ENCODE peak calls at places on chromosomes 7 and 10, in four cellular contexts. B is WTC11, T is SK-N-SH, Y is K562. E is an unnamed sample.

GRCh38 chr7:131424219-131424822 is 96.6 kb downstream of the MKLN1 start:
- DNase-seq in B (no peak), T (peak), Y (peak), E (peak)

GRCh38 chr7:92748509-92748908 is 87.9 kb downstream of the CDK6 start:
- DNase-seq in B (no peak), T (no peak), Y (no peak), E (no peak)

GRCh38 chr7:37215524-37215923 is 233.1 kb downstream of the ELMO1 start:
- DNase-seq in B (no peak), T (no peak), Y (no peak), E (no peak)

GRCh38 chr10:75202321-75203096 is 8.1 kb upstream of the VDAC2 start:
- DNase-seq in B (no peak), T (no peak), Y (no peak), E (no peak)

GRCh38 chr10:113683300-113683699 is 3.6 kb downstream of the CASP7 start:
- DNase-seq in B (no peak), T (no peak), Y (no peak), E (no peak)

GRCh38 chr10:117568226-117568625 is 25.7 kb downstream of the EMX2 start:
- DNase-seq in B (no peak), T (no peak), Y (no peak), E (no peak)

GRCh38 chr7:106166651-106167342 is 54.7 kb upstream of the SYPL1 start:
- DNase-seq in B (peak), T (peak), Y (peak), E (no peak)

GRCh38 chr10:71882813-71883746 is 32.0 kb upstream of the PSAP start:
- DNase-seq in B (no peak), T (no peak), Y (no peak), E (no peak)

GRCh38 chr7:105245398-105246099 is 143.2 kb downstream of the SRPK2 start:
- DNase-seq in B (no peak), T (peak), Y (no peak), E (no peak)

GRCh38 chr10:95831515-95831914 is 75.6 kb downstream of the ENTPD1 start:
- DNase-seq in B (no peak), T (no peak), Y (no peak), E (no peak)

GRCh38 chr10:102752266-102752930 is 8.7 kb downstream of the WBP1L start:
- DNase-seq in B (no peak), T (no peak), Y (no peak), E (no peak)

DNA sequence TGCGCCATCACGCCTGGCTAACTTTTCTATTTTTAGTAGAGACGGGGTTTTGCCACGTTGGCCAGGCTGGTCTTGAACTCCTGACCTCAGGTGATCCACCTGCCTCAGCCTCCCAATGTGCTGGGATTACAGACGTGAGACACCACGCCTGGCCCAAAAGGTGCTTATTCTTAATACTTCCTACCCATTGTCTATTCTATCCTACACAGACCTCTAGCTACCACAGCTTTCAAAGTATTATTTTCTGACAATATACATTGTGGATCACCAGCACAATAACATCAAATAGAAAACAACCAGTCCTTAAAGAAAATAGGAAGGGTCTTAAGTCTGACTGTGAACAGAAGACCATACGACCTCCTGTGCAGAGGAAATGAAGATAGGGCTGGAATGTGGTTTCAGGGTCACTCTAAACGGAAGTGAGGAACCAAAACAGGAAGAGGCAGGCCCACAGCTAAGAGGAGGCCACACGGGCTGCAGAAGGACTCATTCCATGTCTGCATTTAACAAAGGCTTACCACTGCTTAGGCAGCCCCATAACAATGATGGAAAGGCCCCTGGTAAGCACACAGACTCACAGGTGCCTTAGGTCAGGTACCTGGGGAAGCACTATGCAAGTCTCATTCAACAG is 115.2 kb downstream of the ZFAND4 start:
- DNase-seq in B (no peak), T (no peak), Y (peak), E (no peak)
- TF ChIP-seq USF1 in B (no peak), T (no peak), Y (no peak), E (no peak)

GRCh38 chr10:80437227-80437626 is 16.9 kb upstream of the TSPAN14 start:
- DNase-seq in B (no peak), T (no peak), Y (no peak), E (no peak)

GRCh38 chr10:80441831-80442230 is 12.3 kb upstream of the TSPAN14 start:
- DNase-seq in B (no peak), T (no peak), Y (no peak), E (no peak)

GRCh38 chr10:80433134-80433533 is 21.0 kb upstream of the TSPAN14 start:
- DNase-seq in B (no peak), T (no peak), Y (no peak), E (no peak)

DNA sequence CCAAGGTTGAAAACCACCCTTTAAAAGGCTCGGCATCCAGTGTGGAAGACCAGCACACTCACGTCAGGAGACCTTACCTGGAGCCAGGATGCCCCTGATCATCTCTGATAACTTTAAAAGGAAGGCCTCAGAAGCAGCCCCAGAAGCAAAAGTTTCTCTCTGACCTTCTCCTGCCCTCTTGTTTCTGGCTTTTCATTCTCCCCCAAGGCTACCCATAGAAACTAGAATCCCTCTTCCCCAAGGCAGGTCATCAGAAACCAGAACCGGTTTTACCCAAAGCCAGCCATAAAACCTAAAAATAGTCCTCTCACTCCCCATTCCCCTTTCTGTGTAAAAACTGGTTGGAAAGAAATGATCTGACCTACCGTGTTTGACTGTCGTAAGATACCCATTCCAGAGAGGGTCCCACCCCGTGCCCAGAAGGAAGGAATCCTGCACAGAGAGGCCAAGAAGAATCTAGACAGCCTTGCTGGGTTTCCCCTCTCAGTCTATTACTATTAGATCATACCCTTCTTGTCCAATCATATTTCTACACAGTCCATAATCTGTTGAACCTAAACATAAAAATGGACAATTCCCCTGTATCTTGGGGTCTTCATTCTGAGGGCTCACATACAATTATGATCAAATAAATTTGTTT is 17.5 kb upstream of the TSPAN14 start:
- DNase-seq in B (no peak), T (no peak), Y (no peak), E (no peak)
- TF ChIP-seq USF1 in B (no peak), T (no peak), Y (no peak), E (no peak)

GRCh38 chr7:90920336-90920735 is 324.2 kb downstream of the CDK14 start:
- DNase-seq in B (no peak), T (no peak), Y (no peak), E (no peak)
- TF ChIP-seq USF1 in B (no peak), T (no peak), Y (no peak), E (no peak)

GRCh38 chr10:47164126-47164799 is 135.7 kb upstream of the GDF10 start:
- DNase-seq in B (no peak), T (no peak), Y (no peak), E (no peak)

GRCh38 chr10:47165168-47165710 is 134.8 kb upstream of the GDF10 start:
- DNase-seq in B (no peak), T (no peak), Y (no peak), E (no peak)

GRCh38 chr10:47166405-47166777 is 133.6 kb upstream of the GDF10 start:
- DNase-seq in B (no peak), T (no peak), Y (no peak), E (no peak)

GRCh38 chr10:47164800-47165128 is 135.2 kb upstream of the GDF10 start:
- DNase-seq in B (no peak), T (no peak), Y (no peak), E (no peak)

GRCh38 chr10:47165711-47166404 is 134.1 kb upstream of the GDF10 start:
- DNase-seq in B (no peak), T (no peak), Y (no peak), E (no peak)
- TF ChIP-seq USF1 in B (no peak), T (no peak), Y (no peak), E (no peak)

DNA sequence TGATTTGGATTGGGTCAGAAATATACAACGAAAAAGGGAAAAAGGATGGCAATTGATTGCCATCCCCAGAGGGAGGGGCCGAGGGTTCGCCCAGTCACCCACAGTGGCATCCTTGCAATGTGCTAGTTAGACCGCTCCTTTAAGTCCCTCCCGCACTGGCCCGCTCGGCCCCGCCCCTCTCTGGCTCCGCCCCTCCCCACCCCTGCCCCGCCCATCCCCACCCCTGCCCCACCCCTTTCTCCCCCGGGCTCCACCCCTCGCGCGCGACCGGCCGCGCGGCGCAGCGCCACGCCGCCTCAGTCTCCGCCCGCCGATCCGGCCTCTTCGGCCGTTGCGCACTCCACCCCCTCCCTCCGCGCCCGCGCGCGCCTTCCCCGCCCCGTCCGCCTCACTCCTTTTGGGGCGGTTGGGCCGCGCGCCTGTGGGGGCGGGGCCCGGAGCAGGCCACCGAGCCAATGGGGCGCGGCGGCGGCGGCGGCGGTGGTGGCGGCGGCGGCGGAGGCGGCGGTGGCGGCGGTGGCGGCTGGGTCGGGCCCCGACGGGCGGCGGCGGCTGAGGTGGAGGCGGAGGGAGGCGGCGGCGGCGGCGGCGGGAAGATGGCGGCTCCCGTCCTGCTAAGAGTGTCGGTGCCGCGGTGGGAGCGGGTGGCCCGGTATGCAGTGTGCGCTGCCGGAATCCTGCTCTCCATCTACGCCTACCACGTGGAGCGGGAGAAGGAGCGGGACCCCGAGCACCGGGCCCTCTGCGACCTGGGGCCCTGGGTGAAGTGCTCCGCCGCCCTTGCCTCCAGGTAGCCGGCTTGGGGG is at the start of gene VKORC1L1:
- DNase-seq in B (peak), T (peak), Y (peak), E (peak)
- TF ChIP-seq USF1 in B (no peak), T (no peak), Y (peak), E (no peak)

GRCh38 chr10:116278832-116279231 is 5.8 kb upstream of the GFRA1 start:
- DNase-seq in B (no peak), T (no peak), Y (no peak), E (no peak)

GRCh38 chr10:116286801-116287200 is 13.8 kb upstream of the GFRA1 start:
- DNase-seq in B (no peak), T (no peak), Y (no peak), E (no peak)

GRCh38 chr10:116281780-116282179 is 8.8 kb upstream of the GFRA1 start:
- DNase-seq in B (no peak), T (no peak), Y (no peak), E (no peak)
- TF ChIP-seq USF1 in B (no peak), T (no peak), Y (no peak), E (no peak)

GRCh38 chr10:59753267-59753666 is at the start of gene MRLN:
- DNase-seq in B (no peak), T (no peak), Y (no peak), E (no peak)

GRCh38 chr10:59762505-59762904 is 9.2 kb upstream of the MRLN start:
- DNase-seq in B (no peak), T (no peak), Y (no peak), E (no peak)

GRCh38 chr10:59754951-59755350 is 1.7 kb upstream of the MRLN start:
- DNase-seq in B (no peak), T (no peak), Y (no peak), E (no peak)

GRCh38 chr10:59752278-59752940 is 846 bp downstream of the MRLN start:
- DNase-seq in B (no peak), T (no peak), Y (no peak), E (no peak)

GRCh38 chr10:59757966-59758365 is 4.7 kb upstream of the MRLN start:
- DNase-seq in B (no peak), T (no peak), Y (no peak), E (no peak)
- TF ChIP-seq USF1 in B (no peak), T (no peak), Y (no peak), E (no peak)